ENCODE peak calls at places on chromosomes 12 and 14, in seven cellular contexts. D is activated CD4-positive, alpha-beta T cell treated with anti-CD3 and anti-CD28 coated beads for 24 hours; S is amniotic stem cell; I is adipocyte; J is hypothalamus; N is astrocyte of the spinal cord; L is nephron progenitor cell. B is an unnamed sample.

GRCh38 chr12:51827925-51828818 is 20.3 kb downstream of the FIGNL2 start:
- DNase-seq in D (peak), N (peak), L (no peak), J (no peak), I (peak), S (no peak), B (peak)

GRCh38 chr12:18805516-18806248 is 67.8 kb downstream of the CAPZA3 start:
- DNase-seq in D (no peak), L (peak), N (no peak), J (no peak), S (no peak), I (no peak), B (no peak)

GRCh38 chr14:53011053-53011462 is 60.2 kb upstream of the FERMT2 start:
- DNase-seq in N (peak), S (peak), D (no peak), J (no peak), L (peak), I (peak), B (peak)

GRCh38 chr14:92460916-92461579 is 52.5 kb upstream of the RIN3 start:
- DNase-seq in I (peak), N (peak), D (no peak), L (no peak), S (no peak), J (no peak), B (peak)

GRCh38 chr12:110661337-110661972 is 27.5 kb downstream of the HVCN1 start:
- DNase-seq in N (no peak), J (no peak), D (peak), I (no peak), S (no peak), L (no peak), B (no peak)

GRCh38 chr14:58639842-58640484 is 2.2 kb downstream of the DACT1 start:
- DNase-seq in J (no peak), S (peak), L (peak), I (peak), N (peak), D (no peak), B (peak)

GRCh38 chr12:121799842-121800693 is 3.7 kb upstream of the SETD1B start:
- DNase-seq in J (peak), N (peak), S (peak), L (peak), D (peak), I (peak), B (peak)

GRCh38 chr12:108615918-108616317 is 17.8 kb downstream of the SELPLG start:
- DNase-seq in J (no peak), L (no peak), D (no peak), N (no peak), S (no peak), I (no peak), B (no peak)

GRCh38 chr12:3091030-3091304 is 13.8 kb downstream of the TSPAN9 start:
- DNase-seq in D (no peak), S (no peak), J (no peak), L (no peak), I (no peak), N (no peak), B (no peak)

GRCh38 chr14:67644428-67644827 is 24.7 kb downstream of the ARG2 start:
- DNase-seq in D (no peak), J (no peak), S (no peak), I (peak), L (no peak), N (peak), B (no peak)

B was measured in osteoblast.